ENCODE peak calls at places on chromosomes 13 and 19, in four cellular contexts. Z is mesenchymal stem cell, X is neuronal stem cell, V is IMR-90. A is an unnamed sample.

GRCh38 chr13:112605531-112605990 is 17.6 kb upstream of the TUBGCP3 start:
- DNase-seq in Z (peak; percentile 6), X (no peak), V (no peak), A (peak; percentile 65)

GRCh38 chr19:16522559-16523377 is 19.5 kb downstream of the CHERP start:
- DNase-seq in Z (no peak), X (no peak), V (no peak), A (no peak)

GRCh38 chr19:6212403-6213265 is 67.1 kb downstream of the MLLT1 start:
- DNase-seq in Z (no peak), X (no peak), V (no peak), A (peak; percentile 48)

GRCh38 chr19:55809381-55810058 is 22.3 kb downstream of the NLRP11 start:
- DNase-seq in Z (no peak), X (no peak), V (peak; percentile 33), A (peak; percentile 80)

GRCh38 chr13:111281751-111282311 is 38.6 kb upstream of the TEX29 start:
- DNase-seq in Z (peak; percentile 28), X (no peak), V (peak; percentile 85), A (peak; percentile 29)

GRCh38 chr19:2032296-2032941 is 16.9 kb upstream of the BTBD2 start:
- DNase-seq in Z (peak; percentile 81), X (no peak), V (peak; percentile 65), A (no peak)

GRCh38 chr13:24540236-24541126 is 27.9 kb upstream of the PARP4 start:
- DNase-seq in Z (peak; percentile 25), X (peak; percentile 23), V (no peak), A (no peak)

GRCh38 chr13:78700121-78700910 is 41.4 kb upstream of the OBI1 start:
- DNase-seq in Z (no peak), X (no peak), V (peak; percentile 31), A (no peak)

GRCh38 chr19:36420961-36421748 is 2.7 kb upstream of the ZFP82 start:
- DNase-seq in Z (peak; percentile 28), X (peak; percentile 14), V (peak; percentile 27), A (peak; percentile 33)

GRCh38 chr19:4597975-4598671 is 38.6 kb upstream of the SEMA6B start:
- DNase-seq in Z (peak; percentile 57), X (peak; percentile 77), V (no peak), A (no peak)

GRCh38 chr13:62625214-62625613 is 1209.6 kb upstream of the PCDH20 start:
- DNase-seq in Z (no peak), X (no peak), V (no peak), A (no peak)

GRCh38 chr13:43269037-43269476 is 245.7 kb downstream of the DNAJC15 start:
- DNase-seq in Z (peak; percentile 94), X (no peak), V (peak; percentile 98), A (peak; percentile 93)

GRCh38 chr19:1837625-1838105 is 10.6 kb downstream of the REXO1 start:
- DNase-seq in Z (no peak), X (no peak), V (no peak), A (peak; percentile 79)

GRCh38 chr19:44356383-44357111 is at the start of gene ZNF112:
- DNase-seq in Z (peak; percentile 93), X (peak; percentile 78), V (peak; percentile 91), A (peak; percentile 94)

GRCh38 chr19:53936035-53936434 is 26.7 kb upstream of the CACNG8 start:
- DNase-seq in Z (no peak), X (no peak), V (no peak), A (no peak)

GRCh38 chr13:106407338-106407737 is 128.1 kb downstream of the EFNB2 start:
- DNase-seq in Z (no peak), X (no peak), V (no peak), A (no peak)

GRCh38 chr19:54462713-54463530 is 656 bp downstream of the LENG9 start:
- DNase-seq in Z (peak; percentile 74), X (peak; percentile 59), V (peak; percentile 46), A (peak; percentile 65)

GRCh38 chr19:30587869-30588268 is 215.7 kb downstream of the ZNF536 start:
- DNase-seq in Z (no peak), X (no peak), V (no peak), A (no peak)

GRCh38 chr19:4187313-4188122 is 5.0 kb downstream of the ANKRD24 start:
- DNase-seq in Z (no peak), X (no peak), V (no peak), A (no peak)

GRCh38 chr19:54431255-54431838 is 16.1 kb downstream of the TTYH1 start:
- DNase-seq in Z (no peak), X (no peak), V (peak; percentile 28), A (no peak)

GRCh38 chr19:15467734-15468214 is 3.4 kb upstream of the RASAL3 start:
- DNase-seq in Z (no peak), X (no peak), V (no peak), A (no peak)

GRCh38 chr13:27281420-27281819 is 10.8 kb downstream of the RASL11A start:
- DNase-seq in Z (no peak), X (no peak), V (no peak), A (no peak)

GRCh38 chr13:32267836-32268439 is 47.2 kb downstream of the ZAR1L start:
- DNase-seq in Z (no peak), X (peak; percentile 17), V (no peak), A (peak; percentile 41)

GRCh38 chr19:6648141-6648715 is 21.7 kb downstream of the TNFSF14 start:
- DNase-seq in Z (no peak), X (no peak), V (no peak), A (no peak)

GRCh38 chr13:27638521-27638920 is 16.8 kb downstream of the POLR1D start:
- DNase-seq in Z (peak; percentile 26), X (no peak), V (peak; percentile 57), A (no peak)

GRCh38 chr19:17075860-17076538 is 422 bp downstream of the MYO9B start:
- DNase-seq in Z (peak; percentile 51), X (no peak), V (peak; percentile 33), A (no peak)

GRCh38 chr19:39645800-39646411 is 9.8 kb upstream of the LGALS16 start:
- DNase-seq in Z (peak; percentile 2), X (peak; percentile 38), V (peak; percentile 15), A (peak; percentile 51)

GRCh38 chr13:92974905-92975429 is 251.6 kb upstream of the GPC6 start:
- DNase-seq in Z (no peak), X (no peak), V (no peak), A (no peak)

GRCh38 chr19:15154002-15154612 is 46.7 kb downstream of the NOTCH3 start:
- DNase-seq in Z (peak; percentile 78), X (no peak), V (peak; percentile 53), A (peak; percentile 81)

GRCh38 chr19:752652-753517 is 2.0 kb downstream of the MISP start:
- DNase-seq in Z (peak; percentile 76), X (no peak), V (peak; percentile 90), A (peak; percentile 92)

GRCh38 chr19:46697142-46697960 is 19.6 kb downstream of the PRKD2 start:
- DNase-seq in Z (peak; percentile 88), X (peak; percentile 89), V (peak; percentile 49), A (peak; percentile 85)

GRCh38 chr19:14433454-14434156 is 499 bp downstream of the PKN1 start:
- DNase-seq in Z (no peak), X (no peak), V (no peak), A (peak; percentile 3)

GRCh38 chr19:8352134-8352827 is 9.2 kb upstream of the KANK3 start:
- DNase-seq in Z (peak; percentile 65), X (no peak), V (peak; percentile 34), A (no peak)

GRCh38 chr13:26923824-26924605 is 163.4 kb upstream of the GPR12 start:
- DNase-seq in Z (peak; percentile 76), X (no peak), V (peak; percentile 34), A (no peak)

GRCh38 chr19:41872775-41873647 is 4.1 kb upstream of the CD79A start:
- DNase-seq in Z (peak; percentile 70), X (no peak), V (peak; percentile 59), A (peak; percentile 82)

GRCh38 chr13:104949840-104950805 is 1585.3 kb downstream of the EFNB2 start:
- DNase-seq in Z (peak; percentile 2), X (no peak), V (no peak), A (no peak)

GRCh38 chr13:112118451-112119064 is 51.6 kb downstream of the SOX1 start:
- DNase-seq in Z (no peak), X (no peak), V (no peak), A (no peak)

GRCh38 chr13:33262997-33263396 is 22.6 kb downstream of the STARD13 start:
- DNase-seq in Z (no peak), X (no peak), V (no peak), A (no peak)

GRCh38 chr19:34364830-34365462 is at the start of gene GPI:
- DNase-seq in Z (peak; percentile 36), X (no peak), V (peak; percentile 24), A (peak; percentile 30)

GRCh38 chr19:29389495-29389894 is 136.3 kb upstream of the VSTM2B start:
- DNase-seq in Z (no peak), X (no peak), V (no peak), A (no peak)

GRCh38 chr19:29384676-29385075 is 141.1 kb upstream of the VSTM2B start:
- DNase-seq in Z (no peak), X (no peak), V (no peak), A (no peak)

GRCh38 chr19:29390742-29391141 is 135.1 kb upstream of the VSTM2B start:
- DNase-seq in Z (no peak), X (no peak), V (no peak), A (no peak)

GRCh38 chr19:29385191-29385795 is 140.5 kb upstream of the VSTM2B start:
- DNase-seq in Z (no peak), X (no peak), V (no peak), A (no peak)

DNA sequence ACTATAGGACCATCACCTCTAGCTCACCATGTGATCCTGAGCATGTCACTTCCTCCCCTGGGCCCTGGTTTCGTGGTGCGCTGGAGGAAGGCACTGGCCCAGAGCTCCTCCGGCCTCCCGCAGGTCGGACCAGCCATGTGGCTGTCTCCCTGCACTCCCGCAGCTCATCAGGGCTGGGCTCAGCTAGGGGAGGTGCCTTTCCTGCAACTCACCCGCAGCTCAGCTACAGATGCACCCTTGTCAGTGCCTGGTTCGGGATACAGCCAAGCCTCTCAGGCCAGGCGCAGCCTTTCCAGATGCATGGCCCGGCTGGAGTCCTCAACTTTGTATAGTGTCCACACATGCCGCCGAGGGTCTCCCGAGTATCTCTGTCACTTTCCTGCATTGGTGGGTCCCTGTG is 138.2 kb upstream of the VSTM2B start:
- DNase-seq in Z (no peak), X (no peak), V (no peak), A (no peak)
- H3K14ac ChIP-seq in Z (no peak overlapping the region), X (no peak overlapping the region), V (no peak overlapping the region), A (no peak overlapping the region)

GRCh38 chr19:40719414-40719894 is 2.5 kb downstream of the ITPKC start:
- DNase-seq in Z (peak; percentile 11), X (no peak), V (no peak), A (peak; percentile 26)

GRCh38 chr19:40716655-40717324 is at the start of the genes COQ8B and ITPKC:
- DNase-seq in Z (peak; percentile 98), X (peak; percentile 98), V (peak; percentile 96), A (peak; percentile 97)

GRCh38 chr19:40717880-40718773 is 1.2 kb downstream of the ITPKC start:
- DNase-seq in Z (peak; percentile 46), X (no peak), V (peak; percentile 15), A (peak; percentile 43)

GRCh38 chr19:40717325-40717879 is 490 bp downstream of the ITPKC start:
- DNase-seq in Z (no peak), X (no peak), V (no peak), A (no peak)

GRCh38 chr19:40718774-40719391 is 2.0 kb downstream of the ITPKC start:
- DNase-seq in Z (peak; percentile 56), X (no peak), V (peak; percentile 40), A (peak; percentile 83)
- H3K4me1 ChIP-seq in Z (peaks cover 30% of the 10 kb centered on the region), X (peaks cover 25% of the 10 kb centered on the region), V (peaks cover 11% of the 10 kb centered on the region), A (peaks cover 11% of the 10 kb centered on the region)

GRCh38 chr13:99548448-99548847 is 47.2 kb downstream of the TM9SF2 start:
- DNase-seq in Z (no peak), X (no peak), V (no peak), A (no peak)
- H3K27ac ChIP-seq in Z (no peak overlapping the region), X (no peak overlapping the region), V (no peak overlapping the region), A (no peak overlapping the region)

GRCh38 chr19:28823338-28823961 is 389.5 kb downstream of the UQCRFS1 start:
- DNase-seq in Z (no peak), X (peak; percentile 3), V (no peak), A (peak; percentile 48)
- H3K14ac ChIP-seq in Z (no peak overlapping the region), X (no peak overlapping the region), V (no peak overlapping the region), A (no peak overlapping the region)